ENCODE peak calls at places on chromosomes 4 and X, in six cellular contexts. I, T, Q, U, G and J are unnamed samples. For H3K9me3 and H3K4me1, the result is how much of the 10 kb centered on the place peaks cover.

GRCh38 chr4:18075823-18076433 is 54.4 kb upstream of the LCORL start:
- DNase-seq in I (peak), T (no peak), Q (peak), U (peak), G (no peak), J (peak)

GRCh38 chrX:22109442-22109841 is 77.3 kb downstream of the PHEX start:
- DNase-seq in I (no peak), T (no peak), Q (no peak), U (no peak), G (no peak), J (no peak)

GRCh38 chr4:8289956-8290700 is 20.6 kb downstream of the HTRA3 start:
- DNase-seq in I (no peak), T (no peak), Q (peak), U (peak), G (no peak), J (no peak)

GRCh38 chr4:73187325-73187724 is 71.3 kb downstream of the ANKRD17 start:
- DNase-seq in I (no peak), T (no peak), Q (no peak), U (no peak), G (no peak), J (no peak)

GRCh38 chr4:1113311-1114009 is at the start of gene RNF212:
- DNase-seq in I (peak), T (no peak), Q (no peak), U (no peak), G (no peak), J (peak)

GRCh38 chrX:25005382-25006185 is 10.2 kb downstream of the ARX start:
- DNase-seq in I (no peak), T (no peak), Q (no peak), U (no peak), G (no peak), J (no peak)

GRCh38 chrX:1596676-1597344 is 5.4 kb downstream of the AKAP17A start:
- DNase-seq in I (no peak), T (no peak), Q (no peak), U (no peak), G (no peak), J (no peak)

GRCh38 chr4:99790796-99791617 is 25.6 kb upstream of the DAPP1 start:
- DNase-seq in I (no peak), T (no peak), Q (no peak), U (no peak), G (no peak), J (no peak)

GRCh38 chrX:53281321-53281822 is at the start of gene IQSEC2:
- DNase-seq in I (peak), T (peak), Q (peak), U (peak), G (peak), J (peak)

GRCh38 chr4:602559-602942 is 22.8 kb upstream of the PDE6B start:
- DNase-seq in I (peak), T (no peak), Q (no peak), U (no peak), G (peak), J (peak)

GRCh38 chr4:168656055-168656660 is 159.3 kb downstream of the PALLD start:
- DNase-seq in I (no peak), T (no peak), Q (no peak), U (no peak), G (no peak), J (no peak)

GRCh38 chr4:142248946-142249345 is 597.2 kb downstream of the INPP4B start:
- DNase-seq in I (no peak), T (peak), Q (no peak), U (no peak), G (no peak), J (no peak)

GRCh38 chr4:7828011-7828720 is 111.5 kb downstream of the AFAP1 start:
- DNase-seq in I (peak), T (peak), Q (peak), U (peak), G (peak), J (peak)

DNA sequence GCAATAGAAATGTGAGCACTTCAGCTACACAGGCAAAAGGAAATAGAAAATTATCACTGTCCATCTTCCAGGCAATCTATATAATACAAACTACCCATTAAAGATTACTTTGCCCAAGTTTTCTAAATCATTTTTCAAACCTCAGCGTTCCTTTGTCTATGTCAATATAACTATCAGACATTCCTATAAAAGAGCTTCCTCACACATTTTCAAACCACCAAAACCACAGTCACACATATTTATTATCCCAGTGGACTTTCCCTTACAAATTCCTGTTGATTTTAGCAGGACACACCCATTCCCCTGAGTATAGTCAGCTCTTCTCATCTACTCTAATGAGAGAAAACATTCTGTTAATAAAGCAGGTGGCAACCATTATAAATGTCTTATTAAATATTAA is 83.2 kb upstream of the INTU start:
- DNase-seq in I (no peak), T (no peak), Q (no peak), U (no peak), G (no peak), J (no peak)
- H3K4me3 ChIP-seq in I (no peak), T (no peak), Q (no peak), U (no peak), G (no peak), J (no peak)

GRCh38 chrX:74853255-74853654 is 72.0 kb downstream of the NEXMIF start:
- DNase-seq in I (no peak), T (no peak), Q (no peak), U (no peak), G (no peak), J (no peak)
- H3K9me3 ChIP-seq in I (under half), T (under half), Q (half or more), U (half or more), G (under half), J (under half)

GRCh38 chrX:107743995-107744394 is 31.6 kb downstream of the TSC22D3 start:
- DNase-seq in I (no peak), T (no peak), Q (no peak), U (no peak), G (no peak), J (no peak)
- H3K4me1 ChIP-seq in I (under half), T (under half), Q (half or more), U (half or more), G (half or more), J (under half)

GRCh38 chrX:23952401-23952800 is 44.6 kb downstream of the CXorf58 start:
- DNase-seq in I (no peak), T (no peak), Q (no peak), U (no peak), G (no peak), J (no peak)

GRCh38 chrX:23954396-23954795 is 46.6 kb downstream of the CXorf58 start:
- DNase-seq in I (no peak), T (no peak), Q (no peak), U (no peak), G (no peak), J (no peak)

GRCh38 chrX:23953908-23954269 is 46.1 kb downstream of the CXorf58 start:
- DNase-seq in I (no peak), T (no peak), Q (no peak), U (no peak), G (no peak), J (no peak)

DNA sequence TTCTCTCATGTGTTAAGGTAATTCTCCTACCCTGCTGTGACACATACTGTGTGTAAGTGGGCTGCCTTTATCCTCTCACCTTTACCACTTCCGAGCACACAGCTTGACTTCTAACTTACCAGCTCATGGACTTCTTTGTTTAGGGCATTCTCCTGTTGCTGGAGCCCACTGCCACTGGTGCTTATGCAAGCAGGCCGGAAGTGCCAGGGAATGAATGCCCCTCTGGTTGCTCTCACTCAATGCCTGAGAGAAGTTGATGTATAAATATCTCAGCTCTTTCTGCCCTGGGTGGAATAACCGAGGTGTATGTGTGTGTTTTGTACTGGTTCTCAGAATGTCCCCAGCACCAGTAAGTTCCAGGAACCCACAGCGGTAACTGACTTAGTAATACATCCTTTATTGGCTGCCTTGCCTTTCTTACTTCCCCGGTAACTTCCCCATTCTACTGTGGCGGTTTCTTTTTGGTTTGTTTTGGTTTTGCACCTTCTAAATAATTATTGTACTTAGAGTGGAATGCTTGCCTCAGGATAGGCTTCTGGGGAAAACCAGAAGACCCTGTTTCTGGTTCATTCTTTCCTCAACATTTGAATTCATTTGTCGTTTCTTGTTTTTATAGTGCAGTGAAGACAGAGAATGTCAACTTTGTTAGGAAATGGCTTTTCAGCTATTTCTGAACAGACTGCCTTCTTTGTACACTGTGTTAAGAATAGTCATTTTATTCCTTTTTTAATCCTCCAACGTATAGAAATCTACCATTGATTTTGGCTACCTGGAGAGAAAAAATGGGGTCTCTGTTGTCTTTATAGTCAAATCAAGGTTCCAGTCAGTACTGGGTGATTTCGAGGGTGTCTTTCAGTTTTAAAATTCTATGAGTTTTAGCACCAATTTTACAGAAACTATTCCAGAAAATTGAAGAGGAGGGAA is 45.4 kb downstream of the CXorf58 start:
- DNase-seq in I (no peak), T (no peak), Q (no peak), U (no peak), G (no peak), J (no peak)
- H3K4me3 ChIP-seq in I (no peak), T (no peak), Q (no peak), U (no peak), G (no peak), J (no peak)

GRCh38 chr4:102878901-102879300 is 10.1 kb downstream of the CISD2 start:
- DNase-seq in I (no peak), T (no peak), Q (no peak), U (no peak), G (no peak), J (no peak)
- H3K9me3 ChIP-seq in I (under half), T (under half), Q (under half), U (under half), G (under half), J (under half)

DNA sequence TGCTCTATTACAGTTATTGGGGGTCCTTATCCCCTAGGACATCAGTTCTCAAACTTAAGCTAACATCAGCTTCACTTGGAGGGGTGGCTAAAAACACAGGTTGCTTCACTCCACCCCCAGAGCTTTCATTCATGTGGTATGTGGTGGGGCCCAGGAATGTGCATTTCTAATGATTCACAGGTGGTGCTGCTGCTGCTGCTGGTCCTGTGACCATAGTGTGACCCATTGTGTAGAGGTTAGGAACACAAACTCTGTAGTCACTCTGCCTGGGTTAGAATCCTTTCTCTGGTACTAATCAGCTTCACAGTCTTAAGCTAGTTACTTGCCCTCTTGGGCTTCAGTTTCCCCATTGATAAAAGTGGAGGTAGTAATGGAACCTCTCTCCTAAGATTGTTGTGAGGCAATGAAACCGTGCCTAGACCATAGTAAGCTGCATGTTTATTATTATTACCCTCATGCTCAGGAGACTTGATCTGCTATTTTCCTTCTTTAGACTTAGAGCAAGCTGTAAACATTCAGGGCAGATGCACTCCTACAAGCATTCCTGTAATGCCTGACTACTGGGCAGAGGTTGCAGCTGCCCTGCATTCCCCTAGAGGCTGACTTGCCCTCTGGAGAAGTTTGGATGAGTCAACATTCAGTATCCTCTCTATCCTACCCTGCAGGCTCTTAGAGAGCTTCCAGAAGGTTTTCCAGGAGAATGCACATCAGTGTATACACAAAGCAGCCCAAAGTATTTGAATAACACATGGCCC is 94.1 kb upstream of the ACSL4 start:
- DNase-seq in I (no peak), T (peak), Q (no peak), U (no peak), G (no peak), J (no peak)
- H3K4me1 ChIP-seq in I (under half), T (under half), Q (under half), U (under half), G (under half), J (under half)

GRCh38 chr4:40197879-40198689 is 1.3 kb downstream of the RHOH start:
- DNase-seq in I (no peak), T (no peak), Q (no peak), U (no peak), G (no peak), J (no peak)
- H3K4me3 ChIP-seq in I (peak), T (no peak), Q (no peak), U (no peak), G (no peak), J (no peak)

GRCh38 chr4:48997962-48998361 is 11.9 kb downstream of the CWH43 start:
- DNase-seq in I (no peak), T (no peak), Q (no peak), U (no peak), G (no peak), J (no peak)
- H3K9me3 ChIP-seq in I (under half), T (under half), Q (under half), U (under half), G (under half), J (under half)